ENCODE peak calls at places on chromosomes 7 and 10, in four cellular contexts. One of them, this sample, is unnamed.
A peak's percentile ranks its signal among the peaks of the same experiment; 100 is the strongest.

GRCh38 chr7:12696001-12696400 is 8.6 kb downstream of the ARL4A start:
- DNase-seq in NCI-H748 treated with DMSO at 0.1 percent for 48 hours: no peak
- DNase-seq in nucleus accumbens: no peak
- DNase-seq in activated T-cell treated with anti-CD3 and anti-CD28 coated beads for 1 hour: no peak
- DNase-seq in this sample: no peak

GRCh38 chr7:29480456-29480855 is 83.2 kb upstream of the PRR15 start:
- DNase-seq in nucleus accumbens: peak; percentile 14
- DNase-seq in NCI-H748 treated with DMSO at 0.1 percent for 48 hours: no peak
- DNase-seq in activated T-cell treated with anti-CD3 and anti-CD28 coated beads for 1 hour: no peak
- DNase-seq in this sample: peak; percentile 61

GRCh38 chr10:54909165-54909564 is 108.1 kb upstream of the PCDH15 start:
- DNase-seq in nucleus accumbens: no peak
- DNase-seq in activated T-cell treated with anti-CD3 and anti-CD28 coated beads for 1 hour: no peak
- DNase-seq in NCI-H748 treated with DMSO at 0.1 percent for 48 hours: no peak
- DNase-seq in this sample: no peak

GRCh38 chr7:148058092-148058491 is 532.5 kb upstream of the C7orf33 start:
- DNase-seq in NCI-H748 treated with DMSO at 0.1 percent for 48 hours: peak; percentile 94
- DNase-seq in nucleus accumbens: no peak
- DNase-seq in activated T-cell treated with anti-CD3 and anti-CD28 coated beads for 1 hour: no peak
- DNase-seq in this sample: peak; percentile 67

GRCh38 chr7:157650801-157651200 is 314.0 kb downstream of the DNAJB6 start:
- DNase-seq in activated T-cell treated with anti-CD3 and anti-CD28 coated beads for 1 hour: no peak
- DNase-seq in NCI-H748 treated with DMSO at 0.1 percent for 48 hours: no peak
- DNase-seq in nucleus accumbens: no peak
- DNase-seq in this sample: no peak

GRCh38 chr10:29692121-29692539 is 57.4 kb upstream of the SVIL start:
- DNase-seq in NCI-H748 treated with DMSO at 0.1 percent for 48 hours: no peak
- DNase-seq in nucleus accumbens: no peak
- DNase-seq in activated T-cell treated with anti-CD3 and anti-CD28 coated beads for 1 hour: no peak
- DNase-seq in this sample: no peak

GRCh38 chr7:106986450-106986977 is 58.0 kb upstream of the PRKAR2B start:
- DNase-seq in nucleus accumbens: no peak
- DNase-seq in NCI-H748 treated with DMSO at 0.1 percent for 48 hours: no peak
- DNase-seq in activated T-cell treated with anti-CD3 and anti-CD28 coated beads for 1 hour: no peak
- DNase-seq in this sample: no peak

GRCh38 chr10:129942391-129942790 is 21.7 kb downstream of the EBF3 start:
- DNase-seq in nucleus accumbens: no peak
- DNase-seq in activated T-cell treated with anti-CD3 and anti-CD28 coated beads for 1 hour: no peak
- DNase-seq in NCI-H748 treated with DMSO at 0.1 percent for 48 hours: no peak
- DNase-seq in this sample: no peak

GRCh38 chr7:149635561-149636329 is 137.6 kb downstream of the ZNF467 start:
- DNase-seq in NCI-H748 treated with DMSO at 0.1 percent for 48 hours: no peak
- DNase-seq in nucleus accumbens: no peak
- DNase-seq in activated T-cell treated with anti-CD3 and anti-CD28 coated beads for 1 hour: no peak
- DNase-seq in this sample: peak; percentile 14

GRCh38 chr10:46223626-46224413 is 63.0 kb upstream of the ANTXRL start:
- DNase-seq in activated T-cell treated with anti-CD3 and anti-CD28 coated beads for 1 hour: no peak
- DNase-seq in nucleus accumbens: no peak
- DNase-seq in NCI-H748 treated with DMSO at 0.1 percent for 48 hours: no peak
- DNase-seq in this sample: no peak

GRCh38 chr7:39384386-39384785 is 181.8 kb upstream of the YAE1 start:
- DNase-seq in NCI-H748 treated with DMSO at 0.1 percent for 48 hours: no peak
- DNase-seq in activated T-cell treated with anti-CD3 and anti-CD28 coated beads for 1 hour: no peak
- DNase-seq in nucleus accumbens: no peak
- DNase-seq in this sample: no peak

GRCh38 chr7:35003679-35004278 is 33.5 kb downstream of the DPY19L1 start:
- DNase-seq in nucleus accumbens: no peak
- DNase-seq in NCI-H748 treated with DMSO at 0.1 percent for 48 hours: no peak
- DNase-seq in activated T-cell treated with anti-CD3 and anti-CD28 coated beads for 1 hour: no peak
- DNase-seq in this sample: peak; percentile 76

GRCh38 chr10:83606275-83606674 is 533.0 kb upstream of the GHITM start:
- DNase-seq in activated T-cell treated with anti-CD3 and anti-CD28 coated beads for 1 hour: no peak
- DNase-seq in nucleus accumbens: no peak
- DNase-seq in NCI-H748 treated with DMSO at 0.1 percent for 48 hours: no peak
- DNase-seq in this sample: no peak

GRCh38 chr7:118053353-118053752 is 130.6 kb upstream of the LSM8 start:
- DNase-seq in NCI-H748 treated with DMSO at 0.1 percent for 48 hours: peak; percentile 56
- DNase-seq in nucleus accumbens: no peak
- DNase-seq in activated T-cell treated with anti-CD3 and anti-CD28 coated beads for 1 hour: no peak
- DNase-seq in this sample: no peak

GRCh38 chr7:7452119-7452518 is 83.6 kb downstream of the COL28A1 start:
- DNase-seq in NCI-H748 treated with DMSO at 0.1 percent for 48 hours: no peak
- DNase-seq in nucleus accumbens: no peak
- DNase-seq in activated T-cell treated with anti-CD3 and anti-CD28 coated beads for 1 hour: no peak
- DNase-seq in this sample: no peak

GRCh38 chr7:1533569-1534329 is 3.2 kb downstream of the MAFK start:
- DNase-seq in nucleus accumbens: no peak
- DNase-seq in NCI-H748 treated with DMSO at 0.1 percent for 48 hours: no peak
- DNase-seq in activated T-cell treated with anti-CD3 and anti-CD28 coated beads for 1 hour: no peak
- DNase-seq in this sample: no peak

GRCh38 chr7:7675686-7676085 is 35.1 kb downstream of the UMAD1 start:
- DNase-seq in NCI-H748 treated with DMSO at 0.1 percent for 48 hours: no peak
- DNase-seq in nucleus accumbens: no peak
- DNase-seq in activated T-cell treated with anti-CD3 and anti-CD28 coated beads for 1 hour: no peak
- DNase-seq in this sample: no peak

This sample was measured in SHP77.